ENCODE peak calls at places on chromosomes 16 and 17, in ten cellular contexts. One of them, this sample, is unnamed.

GRCh38 chr17:60519795-60520194 is 6.2 kb downstream of the APPBP2 start:
- DNase-seq in D721Med: no peak
- DNase-seq in small intestine: no peak
- DNase-seq in iPS DF 6.9: no peak
- DNase-seq in fibroblast of lung: no peak
- DNase-seq in right atrium auricular region: no peak
- DNase-seq in stimulated activated CD4-positive, alpha-beta T cell treated with anti-CD3 and anti-CD28 coated beads, Interleukin-2, amount 100 ng/mL, for 48 hours: no peak
- DNase-seq in foreskin fibroblast: no peak
- DNase-seq in stimulated activated CD8-positive, alpha-beta memory T cell treated with anti-CD3 and anti-CD28 coated beads, Interleukin-2, amount 100 ng/mL, for 48 hours: no peak
- DNase-seq in occipital lobe: no peak
- DNase-seq in this sample: no peak

GRCh38 chr17:41098042-41098441 is at the start of gene KRTAP4-8:
- DNase-seq in D721Med: no peak
- DNase-seq in fibroblast of lung: no peak
- DNase-seq in stimulated activated CD4-positive, alpha-beta T cell treated with anti-CD3 and anti-CD28 coated beads, Interleukin-2, amount 100 ng/mL, for 48 hours: no peak
- DNase-seq in small intestine: no peak
- DNase-seq in iPS DF 6.9: no peak
- DNase-seq in right atrium auricular region: no peak
- DNase-seq in stimulated activated CD8-positive, alpha-beta memory T cell treated with anti-CD3 and anti-CD28 coated beads, Interleukin-2, amount 100 ng/mL, for 48 hours: no peak
- DNase-seq in foreskin fibroblast: no peak
- DNase-seq in occipital lobe: no peak
- DNase-seq in this sample: no peak

GRCh38 chr17:16199093-16199492 is 16.2 kb downstream of the NCOR1 start:
- DNase-seq in fibroblast of lung: no peak
- DNase-seq in small intestine: no peak
- DNase-seq in stimulated activated CD4-positive, alpha-beta T cell treated with anti-CD3 and anti-CD28 coated beads, Interleukin-2, amount 100 ng/mL, for 48 hours: no peak
- DNase-seq in occipital lobe: no peak
- DNase-seq in iPS DF 6.9: peak
- DNase-seq in right atrium auricular region: no peak
- DNase-seq in foreskin fibroblast: no peak
- DNase-seq in D721Med: no peak
- DNase-seq in stimulated activated CD8-positive, alpha-beta memory T cell treated with anti-CD3 and anti-CD28 coated beads, Interleukin-2, amount 100 ng/mL, for 48 hours: no peak
- DNase-seq in this sample: no peak

GRCh38 chr17:63665527-63666214 is 34.3 kb downstream of the LIMD2 start:
- DNase-seq in fibroblast of lung: no peak
- DNase-seq in D721Med: no peak
- DNase-seq in stimulated activated CD8-positive, alpha-beta memory T cell treated with anti-CD3 and anti-CD28 coated beads, Interleukin-2, amount 100 ng/mL, for 48 hours: no peak
- DNase-seq in foreskin fibroblast: no peak
- DNase-seq in small intestine: no peak
- DNase-seq in right atrium auricular region: no peak
- DNase-seq in iPS DF 6.9: no peak
- DNase-seq in stimulated activated CD4-positive, alpha-beta T cell treated with anti-CD3 and anti-CD28 coated beads, Interleukin-2, amount 100 ng/mL, for 48 hours: no peak
- DNase-seq in occipital lobe: no peak
- DNase-seq in this sample: no peak

GRCh38 chr16:3099732-3100499 is 822 bp upstream of the ZSCAN10 start:
- DNase-seq in D721Med: peak
- DNase-seq in stimulated activated CD8-positive, alpha-beta memory T cell treated with anti-CD3 and anti-CD28 coated beads, Interleukin-2, amount 100 ng/mL, for 48 hours: peak
- DNase-seq in right atrium auricular region: peak
- DNase-seq in occipital lobe: no peak
- DNase-seq in foreskin fibroblast: peak
- DNase-seq in iPS DF 6.9: no peak
- DNase-seq in stimulated activated CD4-positive, alpha-beta T cell treated with anti-CD3 and anti-CD28 coated beads, Interleukin-2, amount 100 ng/mL, for 48 hours: peak
- DNase-seq in fibroblast of lung: peak
- DNase-seq in small intestine: peak
- DNase-seq in this sample: peak

GRCh38 chr16:2697401-2697948 is 15.2 kb downstream of the KCTD5 start:
- DNase-seq in fibroblast of lung: no peak
- DNase-seq in small intestine: no peak
- DNase-seq in foreskin fibroblast: no peak
- DNase-seq in D721Med: no peak
- DNase-seq in iPS DF 6.9: no peak
- DNase-seq in occipital lobe: no peak
- DNase-seq in stimulated activated CD4-positive, alpha-beta T cell treated with anti-CD3 and anti-CD28 coated beads, Interleukin-2, amount 100 ng/mL, for 48 hours: no peak
- DNase-seq in right atrium auricular region: no peak
- DNase-seq in stimulated activated CD8-positive, alpha-beta memory T cell treated with anti-CD3 and anti-CD28 coated beads, Interleukin-2, amount 100 ng/mL, for 48 hours: no peak
- DNase-seq in this sample: no peak

GRCh38 chr16:58931436-58931835 is 197.3 kb upstream of the GOT2 start:
- DNase-seq in small intestine: no peak
- DNase-seq in occipital lobe: no peak
- DNase-seq in D721Med: no peak
- DNase-seq in foreskin fibroblast: peak
- DNase-seq in stimulated activated CD4-positive, alpha-beta T cell treated with anti-CD3 and anti-CD28 coated beads, Interleukin-2, amount 100 ng/mL, for 48 hours: no peak
- DNase-seq in right atrium auricular region: no peak
- DNase-seq in stimulated activated CD8-positive, alpha-beta memory T cell treated with anti-CD3 and anti-CD28 coated beads, Interleukin-2, amount 100 ng/mL, for 48 hours: no peak
- DNase-seq in fibroblast of lung: peak
- DNase-seq in iPS DF 6.9: no peak
- DNase-seq in this sample: no peak

GRCh38 chr16:228151-228855 is 946 bp downstream of the LUC7L start:
- DNase-seq in small intestine: peak
- DNase-seq in stimulated activated CD8-positive, alpha-beta memory T cell treated with anti-CD3 and anti-CD28 coated beads, Interleukin-2, amount 100 ng/mL, for 48 hours: no peak
- DNase-seq in iPS DF 6.9: no peak
- DNase-seq in fibroblast of lung: no peak
- DNase-seq in occipital lobe: no peak
- DNase-seq in D721Med: no peak
- DNase-seq in stimulated activated CD4-positive, alpha-beta T cell treated with anti-CD3 and anti-CD28 coated beads, Interleukin-2, amount 100 ng/mL, for 48 hours: no peak
- DNase-seq in foreskin fibroblast: peak
- DNase-seq in right atrium auricular region: no peak
- DNase-seq in this sample: no peak

GRCh38 chr16:11406177-11406560 is 60.9 kb downstream of the RMI2 start:
- DNase-seq in stimulated activated CD4-positive, alpha-beta T cell treated with anti-CD3 and anti-CD28 coated beads, Interleukin-2, amount 100 ng/mL, for 48 hours: no peak
- DNase-seq in right atrium auricular region: no peak
- DNase-seq in occipital lobe: no peak
- DNase-seq in D721Med: no peak
- DNase-seq in foreskin fibroblast: no peak
- DNase-seq in small intestine: no peak
- DNase-seq in fibroblast of lung: no peak
- DNase-seq in stimulated activated CD8-positive, alpha-beta memory T cell treated with anti-CD3 and anti-CD28 coated beads, Interleukin-2, amount 100 ng/mL, for 48 hours: no peak
- DNase-seq in iPS DF 6.9: no peak
- DNase-seq in this sample: no peak

GRCh38 chr17:78358538-78359215 is 1.2 kb downstream of the SOCS3 start:
- DNase-seq in stimulated activated CD8-positive, alpha-beta memory T cell treated with anti-CD3 and anti-CD28 coated beads, Interleukin-2, amount 100 ng/mL, for 48 hours: no peak
- DNase-seq in occipital lobe: no peak
- DNase-seq in foreskin fibroblast: peak
- DNase-seq in small intestine: peak
- DNase-seq in stimulated activated CD4-positive, alpha-beta T cell treated with anti-CD3 and anti-CD28 coated beads, Interleukin-2, amount 100 ng/mL, for 48 hours: no peak
- DNase-seq in D721Med: peak
- DNase-seq in right atrium auricular region: no peak
- DNase-seq in fibroblast of lung: peak
- DNase-seq in iPS DF 6.9: no peak
- DNase-seq in this sample: peak

GRCh38 chr17:70905796-70906195 is 736.5 kb downstream of the KCNJ2 start:
- DNase-seq in occipital lobe: no peak
- DNase-seq in D721Med: no peak
- DNase-seq in right atrium auricular region: peak
- DNase-seq in stimulated activated CD8-positive, alpha-beta memory T cell treated with anti-CD3 and anti-CD28 coated beads, Interleukin-2, amount 100 ng/mL, for 48 hours: no peak
- DNase-seq in stimulated activated CD4-positive, alpha-beta T cell treated with anti-CD3 and anti-CD28 coated beads, Interleukin-2, amount 100 ng/mL, for 48 hours: no peak
- DNase-seq in iPS DF 6.9: no peak
- DNase-seq in fibroblast of lung: peak
- DNase-seq in foreskin fibroblast: peak
- DNase-seq in small intestine: no peak
- DNase-seq in this sample: peak

GRCh38 chr16:71792176-71792575 is 16.5 kb downstream of the AP1G1 start:
- DNase-seq in fibroblast of lung: no peak
- DNase-seq in iPS DF 6.9: no peak
- DNase-seq in occipital lobe: no peak
- DNase-seq in foreskin fibroblast: peak
- DNase-seq in D721Med: no peak
- DNase-seq in stimulated activated CD8-positive, alpha-beta memory T cell treated with anti-CD3 and anti-CD28 coated beads, Interleukin-2, amount 100 ng/mL, for 48 hours: no peak
- DNase-seq in small intestine: no peak
- DNase-seq in stimulated activated CD4-positive, alpha-beta T cell treated with anti-CD3 and anti-CD28 coated beads, Interleukin-2, amount 100 ng/mL, for 48 hours: no peak
- DNase-seq in right atrium auricular region: no peak
- DNase-seq in this sample: peak

GRCh38 chr16:49833055-49833454 is 22.9 kb downstream of the ZNF423 start:
- DNase-seq in fibroblast of lung: peak
- DNase-seq in small intestine: no peak
- DNase-seq in stimulated activated CD8-positive, alpha-beta memory T cell treated with anti-CD3 and anti-CD28 coated beads, Interleukin-2, amount 100 ng/mL, for 48 hours: no peak
- DNase-seq in D721Med: no peak
- DNase-seq in occipital lobe: no peak
- DNase-seq in iPS DF 6.9: no peak
- DNase-seq in stimulated activated CD4-positive, alpha-beta T cell treated with anti-CD3 and anti-CD28 coated beads, Interleukin-2, amount 100 ng/mL, for 48 hours: no peak
- DNase-seq in foreskin fibroblast: peak
- DNase-seq in right atrium auricular region: peak
- DNase-seq in this sample: peak

GRCh38 chr17:56141046-56141839 is 12.0 kb upstream of the ANKFN1 start:
- DNase-seq in small intestine: no peak
- DNase-seq in stimulated activated CD4-positive, alpha-beta T cell treated with anti-CD3 and anti-CD28 coated beads, Interleukin-2, amount 100 ng/mL, for 48 hours: no peak
- DNase-seq in fibroblast of lung: peak
- DNase-seq in foreskin fibroblast: no peak
- DNase-seq in stimulated activated CD8-positive, alpha-beta memory T cell treated with anti-CD3 and anti-CD28 coated beads, Interleukin-2, amount 100 ng/mL, for 48 hours: no peak
- DNase-seq in D721Med: no peak
- DNase-seq in iPS DF 6.9: no peak
- DNase-seq in right atrium auricular region: no peak
- DNase-seq in occipital lobe: no peak
- DNase-seq in this sample: peak

GRCh38 chr16:68280160-68280559 is 15.8 kb downstream of the SLC7A6 start:
- DNase-seq in small intestine: no peak
- DNase-seq in fibroblast of lung: no peak
- DNase-seq in stimulated activated CD8-positive, alpha-beta memory T cell treated with anti-CD3 and anti-CD28 coated beads, Interleukin-2, amount 100 ng/mL, for 48 hours: no peak
- DNase-seq in stimulated activated CD4-positive, alpha-beta T cell treated with anti-CD3 and anti-CD28 coated beads, Interleukin-2, amount 100 ng/mL, for 48 hours: no peak
- DNase-seq in foreskin fibroblast: no peak
- DNase-seq in occipital lobe: no peak
- DNase-seq in D721Med: no peak
- DNase-seq in iPS DF 6.9: no peak
- DNase-seq in right atrium auricular region: no peak
- DNase-seq in this sample: no peak

This sample was measured in fibroblast of the aortic adventitia.